ENCODE peak calls at places on chromosomes 6 and 20, in four cellular contexts. M is lung; S is CD4-positive, CD25-positive, alpha-beta regulatory T cell; V is SK-N-SH. I is an unnamed sample.
A peak's percentile ranks its signal among the peaks of the same experiment; 100 is the strongest.

GRCh38 chr6:24229694-24230093 is 103.7 kb downstream of the NRSN1 start:
- DNase-seq in M (no peak), S (no peak), V (no peak), I (no peak)

GRCh38 chr6:162906479-162906878 is 178.7 kb downstream of the PACRG start:
- DNase-seq in M (no peak), S (no peak), V (no peak), I (no peak)

GRCh38 chr6:155936127-155936526 is 480.5 kb upstream of the NOX3 start:
- DNase-seq in M (no peak), S (no peak), V (no peak), I (no peak)

GRCh38 chr6:139367810-139368321 is 6.6 kb downstream of the CITED2 start:
- DNase-seq in M (no peak), S (no peak), V (no peak), I (peak; percentile 60)

GRCh38 chr20:53609501-53610445 is 16.1 kb upstream of the ZNF217 start:
- DNase-seq in M (peak; percentile 45), S (peak; percentile 17), V (no peak), I (peak; percentile 78)

GRCh38 chr6:166958926-166959861 is 2.8 kb upstream of the RNASET2 start:
- DNase-seq in M (no peak), S (peak; percentile 32), V (no peak), I (peak; percentile 52)

GRCh38 chr20:46814366-46815232 is 80.0 kb upstream of the EYA2 start:
- DNase-seq in M (no peak), S (no peak), V (no peak), I (peak; percentile 45)

GRCh38 chr20:45320948-45321595 is 13.0 kb upstream of the MATN4 start:
- DNase-seq in M (no peak), S (no peak), V (no peak), I (no peak)

GRCh38 chr6:43937236-43938177 is 167.5 kb downstream of the VEGFA start:
- DNase-seq in M (peak; percentile 44), S (no peak), V (peak; percentile 67), I (no peak)

GRCh38 chr6:107080036-107080435 is 35.3 kb downstream of the BEND3 start:
- DNase-seq in M (no peak), S (no peak), V (no peak), I (no peak)

GRCh38 chr6:105022416-105022815 is 65.5 kb downstream of the LIN28B start:
- DNase-seq in M (no peak), S (no peak), V (no peak), I (no peak)

GRCh38 chr6:163722293-163722692 is 307.8 kb downstream of the QKI start:
- DNase-seq in M (no peak), S (no peak), V (no peak), I (no peak)

GRCh38 chr6:7228662-7229375 is 84.2 kb downstream of the SSR1 start:
- DNase-seq in M (no peak), S (no peak), V (no peak), I (no peak)

GRCh38 chr6:129197154-129197553 is 314.2 kb downstream of the LAMA2 start:
- DNase-seq in M (no peak), S (no peak), V (no peak), I (no peak)

GRCh38 chr20:38735172-38735571 is 10.9 kb downstream of the SLC32A1 start:
- DNase-seq in M (no peak), S (no peak), V (no peak), I (no peak)

GRCh38 chr20:54633903-54634302 is 158.5 kb downstream of the DOK5 start:
- DNase-seq in M (no peak), S (no peak), V (no peak), I (no peak)

GRCh38 chr20:7151666-7152065 is 384.2 kb downstream of the BMP2 start:
- DNase-seq in M (no peak), S (no peak), V (no peak), I (peak; percentile 34)

GRCh38 chr20:26295006-26295405 is 598.4 kb upstream of the ZNF337 start:
- DNase-seq in M (no peak), S (no peak), V (no peak), I (no peak)

GRCh38 chr6:7924867-7925266 is 14.3 kb upstream of the TXNDC5 start:
- DNase-seq in M (no peak), S (no peak), V (no peak), I (no peak)

GRCh38 chr20:23889775-23890187 is 10.2 kb upstream of the CST5 start:
- DNase-seq in M (peak; percentile 76), S (peak; percentile 21), V (peak; percentile 34), I (peak; percentile 18)

GRCh38 chr6:13769655-13770053 is 44.7 kb downstream of the MCUR1 start:
- DNase-seq in M (no peak), S (no peak), V (peak; percentile 36), I (no peak)

GRCh38 chr6:50600280-50600679 is 113.0 kb upstream of the TFAP2D start:
- DNase-seq in M (no peak), S (no peak), V (no peak), I (no peak)

GRCh38 chr6:44223471-44224153 is at the start of gene SLC29A1:
- DNase-seq in M (peak; percentile 78), S (peak; percentile 79), V (peak; percentile 95), I (peak; percentile 47)

GRCh38 chr6:36757206-36757605 is 59.6 kb downstream of the RAB44 start:
- DNase-seq in M (no peak), S (no peak), V (no peak), I (no peak)

GRCh38 chr6:112562348-112563220 is 215.5 kb downstream of the RFPL4B start:
- DNase-seq in M (no peak), S (no peak), V (no peak), I (peak; percentile 66)

GRCh38 chr6:636488-636887 is 20.4 kb downstream of the HUS1B start:
- DNase-seq in M (no peak), S (no peak), V (no peak), I (no peak)

DNA sequence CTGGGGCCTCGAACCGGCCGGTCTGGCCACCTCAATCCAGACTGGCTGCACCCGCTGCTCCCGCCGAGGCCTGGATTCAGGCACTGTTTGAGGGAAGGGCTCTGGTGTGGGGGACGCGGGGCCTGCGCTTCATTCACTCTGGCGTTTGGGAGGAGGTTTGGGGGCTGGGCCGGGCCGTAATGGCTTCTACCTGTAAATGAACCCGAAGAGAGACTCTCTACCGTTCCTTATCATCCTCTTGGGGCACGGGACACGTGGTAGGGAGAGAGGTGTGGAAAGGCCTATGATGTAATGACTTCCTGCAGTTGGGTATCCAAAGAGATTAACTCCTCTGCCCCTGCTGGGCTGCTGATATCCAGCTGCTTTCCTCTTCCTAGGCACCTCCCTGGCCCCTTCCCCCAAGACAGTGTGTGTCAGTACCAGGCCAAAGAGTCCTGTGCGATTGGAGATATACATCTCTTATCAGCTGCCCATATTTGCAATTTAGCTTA is 1.8 kb downstream of the FOXO3 start:
- DNase-seq in M (peak; percentile 81), S (no peak), V (peak; percentile 69), I (peak; percentile 79)
- H3K27ac ChIP-seq in M (peak overlapping the region; percentile 93), S (no peak overlapping the region), V (peak overlapping the region; percentile 77), I (peak overlapping the region; percentile 73)

DNA sequence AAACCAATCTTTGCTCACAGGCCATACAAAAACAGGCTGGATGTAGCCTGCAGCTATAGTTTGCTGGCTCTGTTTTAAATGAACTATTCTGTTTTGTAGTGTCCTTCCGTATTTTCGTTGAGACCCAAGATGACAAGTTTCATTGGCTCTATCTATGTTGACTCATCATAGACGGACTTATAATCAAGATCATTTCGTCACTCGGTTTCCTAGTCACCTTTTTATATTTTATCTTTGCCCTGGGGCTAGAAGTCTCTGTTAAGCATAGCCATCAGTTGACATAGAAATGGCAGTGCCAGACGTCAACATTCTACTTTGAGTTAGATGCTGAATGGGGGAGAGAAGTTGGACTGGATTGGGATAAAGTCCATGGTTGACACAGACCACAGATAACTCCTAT is 4.8 kb downstream of the PLEKHG1 start:
- DNase-seq in M (no peak), S (no peak), V (no peak), I (no peak)
- H3K4me1 ChIP-seq in M (peaks cover 4% of the 10 kb centered on the region), S (peaks cover 10% of the 10 kb centered on the region), V (no peaks in the 10 kb centered on the region), I (peaks cover 9% of the 10 kb centered on the region)

DNA sequence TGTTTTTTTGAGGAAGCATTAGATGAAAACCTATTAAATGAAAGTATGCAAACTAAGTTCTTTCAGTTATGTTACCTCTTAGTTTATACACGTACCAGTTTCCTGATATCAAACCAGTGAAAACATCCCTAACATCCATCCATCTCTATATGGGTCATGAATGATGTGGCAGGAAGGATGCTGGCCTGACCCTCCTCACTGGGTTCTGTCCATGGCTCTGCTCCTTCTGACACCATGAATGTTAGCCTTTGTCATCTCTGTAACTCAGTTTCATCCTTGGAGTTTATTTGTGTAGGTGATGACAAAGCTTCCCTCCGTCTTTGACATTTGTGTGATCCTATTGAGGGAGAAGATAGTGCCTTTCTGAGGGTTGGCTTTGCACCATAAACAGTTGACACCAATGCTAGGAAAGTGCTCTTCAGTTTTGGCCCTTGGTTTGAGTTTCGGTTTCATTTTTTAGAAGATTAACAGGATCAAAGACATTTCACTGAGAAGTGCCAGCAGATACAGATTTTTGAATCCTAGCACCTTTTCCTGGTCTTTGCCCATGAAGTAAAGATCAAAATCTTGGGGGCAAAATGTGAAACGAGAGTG is 72.0 kb upstream of the SCGN start:
- DNase-seq in M (no peak), S (no peak), V (no peak), I (no peak)
- H3K27ac ChIP-seq in M (no peak overlapping the region), S (no peak overlapping the region), V (no peak overlapping the region), I (no peak overlapping the region)

GRCh38 chr20:32479012-32479411 is 106.1 kb downstream of the NOL4L start:
- DNase-seq in M (no peak), S (no peak), V (no peak), I (no peak)
- H3K4me1 ChIP-seq in M (peaks cover 44% of the 10 kb centered on the region), S (peaks cover 33% of the 10 kb centered on the region), V (peaks cover 21% of the 10 kb centered on the region), I (peaks cover 60% of the 10 kb centered on the region)

GRCh38 chr6:132401941-132402275 is 633 bp upstream of the MOXD1 start:
- DNase-seq in M (no peak), S (no peak), V (no peak), I (no peak)
- H3K27ac ChIP-seq in M (peak overlapping the region; percentile 26), S (no peak overlapping the region), V (peak overlapping the region; percentile 62), I (no peak overlapping the region)